ENCODE peak calls at places on chromosomes 2 and 18, in seven cellular contexts. One of them, this sample, is unnamed.

GRCh38 chr18:54958711-54959625 is at the start of gene CCDC68:
- DNase-seq in cardiac fibroblast: peak; percentile 48
- DNase-seq in Calu3: peak; percentile 89
- DNase-seq in WERI-Rb-1: no peak
- DNase-seq in heart left ventricle: peak; percentile 58
- DNase-seq in BE2C: no peak
- DNase-seq in fibroblast of pulmonary artery: peak; percentile 59
- DNase-seq in this sample: no peak

GRCh38 chr2:199833525-199833924 is 17.5 kb downstream of the FTCDNL1 start:
- DNase-seq in cardiac fibroblast: no peak
- DNase-seq in Calu3: no peak
- DNase-seq in WERI-Rb-1: no peak
- DNase-seq in heart left ventricle: no peak
- DNase-seq in BE2C: no peak
- DNase-seq in fibroblast of pulmonary artery: no peak
- DNase-seq in this sample: no peak

GRCh38 chr18:80210312-80211083 is 36.8 kb downstream of the PARD6G start:
- DNase-seq in cardiac fibroblast: no peak
- DNase-seq in Calu3: no peak
- DNase-seq in WERI-Rb-1: no peak
- DNase-seq in heart left ventricle: no peak
- DNase-seq in BE2C: no peak
- DNase-seq in fibroblast of pulmonary artery: no peak
- DNase-seq in this sample: no peak

GRCh38 chr2:64283641-64284371 is 139.6 kb upstream of the PELI1 start:
- DNase-seq in cardiac fibroblast: no peak
- DNase-seq in Calu3: no peak
- DNase-seq in WERI-Rb-1: no peak
- DNase-seq in heart left ventricle: peak; percentile 30
- DNase-seq in BE2C: no peak
- DNase-seq in fibroblast of pulmonary artery: no peak
- DNase-seq in this sample: no peak

GRCh38 chr2:238936162-238937052 is 88.5 kb downstream of the TWIST2 start:
- DNase-seq in cardiac fibroblast: no peak
- DNase-seq in Calu3: no peak
- DNase-seq in WERI-Rb-1: no peak
- DNase-seq in heart left ventricle: no peak
- DNase-seq in BE2C: no peak
- DNase-seq in fibroblast of pulmonary artery: no peak
- DNase-seq in this sample: no peak

GRCh38 chr2:224925822-224926124 is 116.5 kb downstream of the DOCK10 start:
- DNase-seq in cardiac fibroblast: peak; percentile 70
- DNase-seq in Calu3: no peak
- DNase-seq in WERI-Rb-1: no peak
- DNase-seq in heart left ventricle: no peak
- DNase-seq in BE2C: no peak
- DNase-seq in fibroblast of pulmonary artery: peak; percentile 14
- DNase-seq in this sample: no peak

GRCh38 chr2:199851886-199852285 is 894 bp upstream of the FTCDNL1 start:
- DNase-seq in cardiac fibroblast: no peak
- DNase-seq in Calu3: no peak
- DNase-seq in WERI-Rb-1: no peak
- DNase-seq in heart left ventricle: no peak
- DNase-seq in BE2C: no peak
- DNase-seq in fibroblast of pulmonary artery: no peak
- DNase-seq in this sample: no peak

GRCh38 chr2:155825876-155826275 is 506.6 kb downstream of the NR4A2 start:
- DNase-seq in cardiac fibroblast: no peak
- DNase-seq in Calu3: no peak
- DNase-seq in WERI-Rb-1: no peak
- DNase-seq in heart left ventricle: no peak
- DNase-seq in BE2C: no peak
- DNase-seq in fibroblast of pulmonary artery: no peak
- DNase-seq in this sample: no peak

GRCh38 chr2:174166261-174166660 is 82.1 kb downstream of the OLA1 start:
- DNase-seq in cardiac fibroblast: no peak
- DNase-seq in Calu3: no peak
- DNase-seq in WERI-Rb-1: no peak
- DNase-seq in heart left ventricle: no peak
- DNase-seq in BE2C: no peak
- DNase-seq in fibroblast of pulmonary artery: peak; percentile 11
- DNase-seq in this sample: no peak

GRCh38 chr2:144261966-144262365 is 258.0 kb downstream of the ZEB2 start:
- DNase-seq in cardiac fibroblast: no peak
- DNase-seq in Calu3: no peak
- DNase-seq in WERI-Rb-1: no peak
- DNase-seq in heart left ventricle: no peak
- DNase-seq in BE2C: no peak
- DNase-seq in fibroblast of pulmonary artery: no peak
- DNase-seq in this sample: no peak

GRCh38 chr2:235220331-235220730 is 268.5 kb downstream of the SH3BP4 start:
- DNase-seq in cardiac fibroblast: no peak
- DNase-seq in Calu3: no peak
- DNase-seq in WERI-Rb-1: no peak
- DNase-seq in heart left ventricle: no peak
- DNase-seq in BE2C: no peak
- DNase-seq in fibroblast of pulmonary artery: no peak
- DNase-seq in this sample: no peak

GRCh38 chr2:67457699-67458098 is 60.6 kb downstream of the ETAA1 start:
- DNase-seq in cardiac fibroblast: no peak
- DNase-seq in Calu3: peak; percentile 9
- DNase-seq in WERI-Rb-1: no peak
- DNase-seq in heart left ventricle: no peak
- DNase-seq in BE2C: no peak
- DNase-seq in fibroblast of pulmonary artery: no peak
- DNase-seq in this sample: no peak

GRCh38 chr2:133109772-133110171 is 439.8 kb upstream of the LYPD1 start:
- DNase-seq in cardiac fibroblast: peak; percentile 82
- DNase-seq in Calu3: no peak
- DNase-seq in WERI-Rb-1: no peak
- DNase-seq in heart left ventricle: no peak
- DNase-seq in BE2C: no peak
- DNase-seq in fibroblast of pulmonary artery: peak; percentile 42
- DNase-seq in this sample: no peak

GRCh38 chr2:9824441-9824840 is 18.8 kb upstream of the TAF1B start:
- DNase-seq in cardiac fibroblast: no peak
- DNase-seq in Calu3: no peak
- DNase-seq in WERI-Rb-1: peak; percentile 9
- DNase-seq in heart left ventricle: no peak
- DNase-seq in BE2C: no peak
- DNase-seq in fibroblast of pulmonary artery: no peak
- DNase-seq in this sample: no peak

GRCh38 chr2:29420484-29420883 is 305.3 kb downstream of the CLIP4 start:
- DNase-seq in cardiac fibroblast: no peak
- DNase-seq in Calu3: no peak
- DNase-seq in WERI-Rb-1: no peak
- DNase-seq in heart left ventricle: no peak
- DNase-seq in BE2C: no peak
- DNase-seq in fibroblast of pulmonary artery: no peak
- DNase-seq in this sample: peak; percentile 11

GRCh38 chr2:135311268-135311667 is 219.8 kb downstream of the ZRANB3 start:
- DNase-seq in cardiac fibroblast: no peak
- DNase-seq in Calu3: no peak
- DNase-seq in WERI-Rb-1: no peak
- DNase-seq in heart left ventricle: no peak
- DNase-seq in BE2C: no peak
- DNase-seq in fibroblast of pulmonary artery: no peak
- DNase-seq in this sample: no peak

GRCh38 chr2:41896186-41896846 is 151.5 kb upstream of the PKDCC start:
- DNase-seq in cardiac fibroblast: no peak
- DNase-seq in Calu3: no peak
- DNase-seq in WERI-Rb-1: no peak
- DNase-seq in heart left ventricle: no peak
- DNase-seq in BE2C: peak; percentile 20
- DNase-seq in fibroblast of pulmonary artery: no peak
- DNase-seq in this sample: no peak

GRCh38 chr2:106159867-106160785 is 34.0 kb downstream of the UXS1 start:
- DNase-seq in cardiac fibroblast: no peak
- DNase-seq in Calu3: no peak
- DNase-seq in WERI-Rb-1: no peak
- DNase-seq in heart left ventricle: no peak
- DNase-seq in BE2C: no peak
- DNase-seq in fibroblast of pulmonary artery: no peak
- DNase-seq in this sample: no peak

GRCh38 chr18:5984245-5984644 is 88.9 kb upstream of the TMEM200C start:
- DNase-seq in cardiac fibroblast: no peak
- DNase-seq in Calu3: no peak
- DNase-seq in WERI-Rb-1: no peak
- DNase-seq in heart left ventricle: no peak
- DNase-seq in BE2C: no peak
- DNase-seq in fibroblast of pulmonary artery: no peak
- DNase-seq in this sample: no peak

GRCh38 chr2:10444463-10444862 is 3.7 kb downstream of the ODC1 start:
- DNase-seq in cardiac fibroblast: no peak
- DNase-seq in Calu3: no peak
- DNase-seq in WERI-Rb-1: no peak
- DNase-seq in heart left ventricle: no peak
- DNase-seq in BE2C: no peak
- DNase-seq in fibroblast of pulmonary artery: no peak
- DNase-seq in this sample: no peak

GRCh38 chr2:69926849-69927515 is 12.1 kb downstream of the MXD1 start:
- DNase-seq in cardiac fibroblast: peak; percentile 88
- DNase-seq in Calu3: no peak
- DNase-seq in WERI-Rb-1: no peak
- DNase-seq in heart left ventricle: no peak
- DNase-seq in BE2C: no peak
- DNase-seq in fibroblast of pulmonary artery: peak; percentile 93
- DNase-seq in this sample: no peak
- TF ChIP-seq CTCF in cardiac fibroblast: no peak
- TF ChIP-seq CTCF in Calu3: no peak
- TF ChIP-seq CTCF in WERI-Rb-1: no peak
- TF ChIP-seq CTCF in heart left ventricle: no peak
- TF ChIP-seq CTCF in BE2C: no peak
- TF ChIP-seq CTCF in fibroblast of pulmonary artery: no peak
- TF ChIP-seq CTCF in this sample: no peak

DNA sequence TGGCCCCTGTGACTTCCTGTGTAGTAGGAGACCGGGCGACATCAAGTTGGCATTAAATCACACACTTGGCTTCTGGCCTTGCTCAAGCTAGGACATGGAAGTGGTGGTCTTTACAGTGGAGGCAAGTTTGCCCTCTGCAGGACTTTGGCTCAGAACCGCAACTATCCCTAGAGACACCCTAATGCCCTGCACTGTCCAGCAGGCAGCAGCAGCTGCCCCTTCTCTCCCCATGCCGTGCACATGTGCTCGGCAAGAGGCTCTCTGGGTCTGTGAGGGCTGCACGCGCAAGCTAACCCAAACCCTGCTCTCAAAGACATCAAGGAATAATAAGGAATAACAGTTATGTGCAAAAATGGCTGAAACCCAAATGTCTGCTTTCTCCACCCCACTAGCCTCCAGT is 106.5 kb downstream of the COL6A3 start:
- DNase-seq in cardiac fibroblast: peak; percentile 6
- DNase-seq in Calu3: no peak
- DNase-seq in WERI-Rb-1: no peak
- DNase-seq in heart left ventricle: no peak
- DNase-seq in BE2C: no peak
- DNase-seq in fibroblast of pulmonary artery: no peak
- DNase-seq in this sample: no peak
- TF ChIP-seq CTCF in cardiac fibroblast: no peak
- TF ChIP-seq CTCF in Calu3: no peak
- TF ChIP-seq CTCF in WERI-Rb-1: no peak
- TF ChIP-seq CTCF in heart left ventricle: no peak
- TF ChIP-seq CTCF in BE2C: no peak
- TF ChIP-seq CTCF in fibroblast of pulmonary artery: no peak
- TF ChIP-seq CTCF in this sample: no peak

DNA sequence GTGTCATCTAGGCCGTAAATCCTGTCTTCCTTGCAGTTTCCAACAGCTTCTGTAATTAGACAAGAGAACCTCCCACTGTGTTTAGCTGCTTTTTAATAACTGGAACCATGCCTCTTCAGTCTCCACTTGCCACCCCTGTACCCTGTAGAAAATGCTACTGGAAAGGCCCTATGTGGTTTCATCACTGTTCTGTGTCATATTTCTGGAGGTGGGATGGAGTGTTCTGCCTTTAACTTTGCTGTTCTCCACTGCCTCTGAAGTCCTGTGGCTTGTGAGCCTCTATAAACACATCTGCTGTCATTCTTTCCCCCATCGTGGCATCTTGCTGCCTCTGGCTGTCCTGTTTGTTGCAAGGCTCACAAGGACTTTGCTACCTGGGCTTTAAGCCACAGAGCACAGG is 17.9 kb downstream of the MGAT5 start:
- DNase-seq in cardiac fibroblast: no peak
- DNase-seq in Calu3: no peak
- DNase-seq in WERI-Rb-1: no peak
- DNase-seq in heart left ventricle: no peak
- DNase-seq in BE2C: no peak
- DNase-seq in fibroblast of pulmonary artery: no peak
- DNase-seq in this sample: no peak
- TF ChIP-seq CTCF in cardiac fibroblast: no peak
- TF ChIP-seq CTCF in Calu3: no peak
- TF ChIP-seq CTCF in WERI-Rb-1: no peak
- TF ChIP-seq CTCF in heart left ventricle: no peak
- TF ChIP-seq CTCF in BE2C: no peak
- TF ChIP-seq CTCF in fibroblast of pulmonary artery: no peak
- TF ChIP-seq CTCF in this sample: no peak

DNA sequence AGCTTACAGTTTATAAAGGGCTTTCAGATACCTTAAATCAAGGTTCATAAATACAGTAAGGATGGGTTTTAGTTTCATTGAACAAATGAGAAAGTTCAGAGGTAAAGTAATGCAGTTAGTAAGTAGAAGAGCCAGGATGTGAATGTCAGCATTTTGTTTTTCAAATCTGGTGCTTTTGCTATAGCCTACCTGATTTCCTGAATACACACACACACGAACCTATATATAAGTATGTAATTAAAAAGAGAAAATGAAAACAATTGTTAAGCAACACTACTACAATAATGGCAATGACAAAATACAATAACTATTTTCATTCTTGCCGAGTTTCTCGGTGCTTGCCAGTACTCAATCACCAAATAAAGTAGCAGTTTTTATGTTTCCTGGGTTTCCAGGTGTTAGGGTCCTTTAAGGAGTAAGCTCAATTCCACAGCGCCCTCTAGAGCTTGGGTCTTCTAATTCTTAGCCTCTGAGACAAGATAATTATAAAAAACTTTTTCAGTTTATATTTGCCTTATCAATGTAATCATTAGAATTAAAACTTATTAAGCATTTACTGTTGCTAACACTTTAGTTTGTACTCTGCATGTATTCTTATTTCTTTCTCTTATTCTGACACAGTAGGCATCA is 512.9 kb upstream of the ACVR2A start:
- DNase-seq in cardiac fibroblast: peak; percentile 30
- DNase-seq in Calu3: peak; percentile 53
- DNase-seq in WERI-Rb-1: peak; percentile 43
- DNase-seq in heart left ventricle: no peak
- DNase-seq in BE2C: no peak
- DNase-seq in fibroblast of pulmonary artery: peak; percentile 53
- DNase-seq in this sample: no peak
- TF ChIP-seq CTCF in cardiac fibroblast: peak; percentile 27
- TF ChIP-seq CTCF in Calu3: peak; percentile 34
- TF ChIP-seq CTCF in WERI-Rb-1: peak; percentile 53
- TF ChIP-seq CTCF in heart left ventricle: peak; percentile 25
- TF ChIP-seq CTCF in BE2C: no peak
- TF ChIP-seq CTCF in fibroblast of pulmonary artery: peak; percentile 57
- TF ChIP-seq CTCF in this sample: peak; percentile 67

GRCh38 chr18:12278765-12279682 is 24.9 kb downstream of the CIDEA start:
- DNase-seq in cardiac fibroblast: peak; percentile 98
- DNase-seq in Calu3: no peak
- DNase-seq in WERI-Rb-1: no peak
- DNase-seq in heart left ventricle: peak; percentile 90
- DNase-seq in BE2C: no peak
- DNase-seq in fibroblast of pulmonary artery: peak; percentile 99
- DNase-seq in this sample: peak; percentile 33
- TF ChIP-seq CTCF in cardiac fibroblast: peak; percentile 28
- TF ChIP-seq CTCF in Calu3: no peak
- TF ChIP-seq CTCF in WERI-Rb-1: no peak
- TF ChIP-seq CTCF in heart left ventricle: no peak
- TF ChIP-seq CTCF in BE2C: no peak
- TF ChIP-seq CTCF in fibroblast of pulmonary artery: peak; percentile 13
- TF ChIP-seq CTCF in this sample: no peak